ENCODE peak calls at places on chromosomes 13 and 19, in nine cellular contexts. One of them, this sample, is unnamed.
A peak's percentile ranks its signal among the peaks of the same experiment; 100 is the strongest.

GRCh38 chr19:12675940-12676339 is 5.7 kb downstream of the DHPS start:
- DNase-seq in Caco-2: no peak
- DNase-seq in fibroblast of lung: no peak
- DNase-seq in effector memory CD4-positive, alpha-beta T cell: no peak
- DNase-seq in posterior vena cava: no peak
- DNase-seq in stimulated activated CD4-positive, alpha-beta T cell treated with anti-CD3 and anti-CD28 coated beads, Interleukin-1b, Interleukin-23, amount 100 ng/mL, for 24 hours: no peak
- DNase-seq in NCI-H1417: no peak
- DNase-seq in HT1080: no peak
- DNase-seq in mucosa of gallbladder: no peak
- DNase-seq in this sample: no peak

GRCh38 chr19:35063940-35064818 is 22.7 kb downstream of the HPN start:
- DNase-seq in Caco-2: no peak
- DNase-seq in fibroblast of lung: peak; percentile 75
- DNase-seq in effector memory CD4-positive, alpha-beta T cell: no peak
- DNase-seq in posterior vena cava: no peak
- DNase-seq in stimulated activated CD4-positive, alpha-beta T cell treated with anti-CD3 and anti-CD28 coated beads, Interleukin-1b, Interleukin-23, amount 100 ng/mL, for 24 hours: no peak
- DNase-seq in NCI-H1417: no peak
- DNase-seq in HT1080: peak; percentile 60
- DNase-seq in mucosa of gallbladder: no peak
- DNase-seq in this sample: peak; percentile 55

GRCh38 chr13:111912453-111912866 is 154.5 kb upstream of the SOX1 start:
- DNase-seq in Caco-2: no peak
- DNase-seq in fibroblast of lung: no peak
- DNase-seq in effector memory CD4-positive, alpha-beta T cell: no peak
- DNase-seq in posterior vena cava: peak; percentile 37
- DNase-seq in stimulated activated CD4-positive, alpha-beta T cell treated with anti-CD3 and anti-CD28 coated beads, Interleukin-1b, Interleukin-23, amount 100 ng/mL, for 24 hours: no peak
- DNase-seq in NCI-H1417: no peak
- DNase-seq in HT1080: no peak
- DNase-seq in mucosa of gallbladder: peak; percentile 4
- DNase-seq in this sample: no peak

GRCh38 chr13:99746857-99747710 is 224.5 kb downstream of the ZIC5 start:
- DNase-seq in Caco-2: no peak
- DNase-seq in fibroblast of lung: no peak
- DNase-seq in effector memory CD4-positive, alpha-beta T cell: no peak
- DNase-seq in posterior vena cava: no peak
- DNase-seq in stimulated activated CD4-positive, alpha-beta T cell treated with anti-CD3 and anti-CD28 coated beads, Interleukin-1b, Interleukin-23, amount 100 ng/mL, for 24 hours: no peak
- DNase-seq in NCI-H1417: no peak
- DNase-seq in HT1080: no peak
- DNase-seq in mucosa of gallbladder: no peak
- DNase-seq in this sample: no peak

GRCh38 chr19:51799998-51800848 is 5.3 kb downstream of the FPR3 start:
- DNase-seq in Caco-2: no peak
- DNase-seq in fibroblast of lung: peak; percentile 68
- DNase-seq in effector memory CD4-positive, alpha-beta T cell: no peak
- DNase-seq in posterior vena cava: peak; percentile 89
- DNase-seq in stimulated activated CD4-positive, alpha-beta T cell treated with anti-CD3 and anti-CD28 coated beads, Interleukin-1b, Interleukin-23, amount 100 ng/mL, for 24 hours: no peak
- DNase-seq in NCI-H1417: no peak
- DNase-seq in HT1080: no peak
- DNase-seq in mucosa of gallbladder: peak; percentile 48
- DNase-seq in this sample: peak; percentile 99

GRCh38 chr19:15900504-15900903 is 2.6 kb upstream of the CYP4F2 start:
- DNase-seq in Caco-2: no peak
- DNase-seq in fibroblast of lung: no peak
- DNase-seq in effector memory CD4-positive, alpha-beta T cell: no peak
- DNase-seq in posterior vena cava: no peak
- DNase-seq in stimulated activated CD4-positive, alpha-beta T cell treated with anti-CD3 and anti-CD28 coated beads, Interleukin-1b, Interleukin-23, amount 100 ng/mL, for 24 hours: no peak
- DNase-seq in NCI-H1417: no peak
- DNase-seq in HT1080: no peak
- DNase-seq in mucosa of gallbladder: no peak
- DNase-seq in this sample: no peak

GRCh38 chr13:74158028-74158427 is 23.8 kb upstream of the KLF12 start:
- DNase-seq in Caco-2: no peak
- DNase-seq in fibroblast of lung: peak; percentile 8
- DNase-seq in effector memory CD4-positive, alpha-beta T cell: no peak
- DNase-seq in posterior vena cava: no peak
- DNase-seq in stimulated activated CD4-positive, alpha-beta T cell treated with anti-CD3 and anti-CD28 coated beads, Interleukin-1b, Interleukin-23, amount 100 ng/mL, for 24 hours: no peak
- DNase-seq in NCI-H1417: no peak
- DNase-seq in HT1080: no peak
- DNase-seq in mucosa of gallbladder: no peak
- DNase-seq in this sample: peak; percentile 22

GRCh38 chr13:112134150-112135075 is 67.5 kb downstream of the SOX1 start:
- DNase-seq in Caco-2: no peak
- DNase-seq in fibroblast of lung: no peak
- DNase-seq in effector memory CD4-positive, alpha-beta T cell: no peak
- DNase-seq in posterior vena cava: no peak
- DNase-seq in stimulated activated CD4-positive, alpha-beta T cell treated with anti-CD3 and anti-CD28 coated beads, Interleukin-1b, Interleukin-23, amount 100 ng/mL, for 24 hours: no peak
- DNase-seq in NCI-H1417: no peak
- DNase-seq in HT1080: peak; percentile 30
- DNase-seq in mucosa of gallbladder: no peak
- DNase-seq in this sample: no peak

GRCh38 chr13:30020726-30021312 is 170.4 kb upstream of the UBL3 start:
- DNase-seq in Caco-2: no peak
- DNase-seq in fibroblast of lung: peak; percentile 69
- DNase-seq in effector memory CD4-positive, alpha-beta T cell: no peak
- DNase-seq in posterior vena cava: no peak
- DNase-seq in stimulated activated CD4-positive, alpha-beta T cell treated with anti-CD3 and anti-CD28 coated beads, Interleukin-1b, Interleukin-23, amount 100 ng/mL, for 24 hours: no peak
- DNase-seq in NCI-H1417: no peak
- DNase-seq in HT1080: peak; percentile 44
- DNase-seq in mucosa of gallbladder: no peak
- DNase-seq in this sample: no peak

GRCh38 chr19:40335855-40336700 is 12.1 kb downstream of the C19orf47 start:
- DNase-seq in Caco-2: no peak
- DNase-seq in fibroblast of lung: peak; percentile 75
- DNase-seq in effector memory CD4-positive, alpha-beta T cell: no peak
- DNase-seq in posterior vena cava: no peak
- DNase-seq in stimulated activated CD4-positive, alpha-beta T cell treated with anti-CD3 and anti-CD28 coated beads, Interleukin-1b, Interleukin-23, amount 100 ng/mL, for 24 hours: no peak
- DNase-seq in NCI-H1417: no peak
- DNase-seq in HT1080: no peak
- DNase-seq in mucosa of gallbladder: no peak
- DNase-seq in this sample: no peak

GRCh38 chr19:38690832-38691231 is 43.4 kb downstream of the ACTN4 start:
- DNase-seq in Caco-2: no peak
- DNase-seq in fibroblast of lung: peak; percentile 38
- DNase-seq in effector memory CD4-positive, alpha-beta T cell: no peak
- DNase-seq in posterior vena cava: no peak
- DNase-seq in stimulated activated CD4-positive, alpha-beta T cell treated with anti-CD3 and anti-CD28 coated beads, Interleukin-1b, Interleukin-23, amount 100 ng/mL, for 24 hours: no peak
- DNase-seq in NCI-H1417: no peak
- DNase-seq in HT1080: no peak
- DNase-seq in mucosa of gallbladder: no peak
- DNase-seq in this sample: no peak

GRCh38 chr13:31437975-31438374 is 238.2 kb downstream of the B3GLCT start:
- DNase-seq in Caco-2: no peak
- DNase-seq in fibroblast of lung: no peak
- DNase-seq in effector memory CD4-positive, alpha-beta T cell: no peak
- DNase-seq in posterior vena cava: no peak
- DNase-seq in stimulated activated CD4-positive, alpha-beta T cell treated with anti-CD3 and anti-CD28 coated beads, Interleukin-1b, Interleukin-23, amount 100 ng/mL, for 24 hours: no peak
- DNase-seq in NCI-H1417: no peak
- DNase-seq in HT1080: no peak
- DNase-seq in mucosa of gallbladder: no peak
- DNase-seq in this sample: no peak

GRCh38 chr19:16566161-16566560 is 6.1 kb downstream of the SLC35E1 start:
- DNase-seq in Caco-2: no peak
- DNase-seq in fibroblast of lung: no peak
- DNase-seq in effector memory CD4-positive, alpha-beta T cell: peak; percentile 82
- DNase-seq in posterior vena cava: no peak
- DNase-seq in stimulated activated CD4-positive, alpha-beta T cell treated with anti-CD3 and anti-CD28 coated beads, Interleukin-1b, Interleukin-23, amount 100 ng/mL, for 24 hours: no peak
- DNase-seq in NCI-H1417: no peak
- DNase-seq in HT1080: no peak
- DNase-seq in mucosa of gallbladder: peak; percentile 56
- DNase-seq in this sample: no peak

GRCh38 chr13:44763604-44764311 is 187.6 kb upstream of the TSC22D1 start:
- DNase-seq in Caco-2: no peak
- DNase-seq in fibroblast of lung: peak; percentile 46
- DNase-seq in effector memory CD4-positive, alpha-beta T cell: no peak
- DNase-seq in posterior vena cava: no peak
- DNase-seq in stimulated activated CD4-positive, alpha-beta T cell treated with anti-CD3 and anti-CD28 coated beads, Interleukin-1b, Interleukin-23, amount 100 ng/mL, for 24 hours: no peak
- DNase-seq in NCI-H1417: no peak
- DNase-seq in HT1080: no peak
- DNase-seq in mucosa of gallbladder: peak; percentile 64
- DNase-seq in this sample: no peak

GRCh38 chr13:53848546-53848945 is 819.9 kb downstream of the OLFM4 start:
- DNase-seq in Caco-2: no peak
- DNase-seq in fibroblast of lung: no peak
- DNase-seq in effector memory CD4-positive, alpha-beta T cell: no peak
- DNase-seq in posterior vena cava: no peak
- DNase-seq in stimulated activated CD4-positive, alpha-beta T cell treated with anti-CD3 and anti-CD28 coated beads, Interleukin-1b, Interleukin-23, amount 100 ng/mL, for 24 hours: no peak
- DNase-seq in NCI-H1417: no peak
- DNase-seq in HT1080: no peak
- DNase-seq in mucosa of gallbladder: no peak
- DNase-seq in this sample: no peak

GRCh38 chr19:40822161-40822560 is 23.2 kb downstream of the EGLN2 start:
- DNase-seq in Caco-2: no peak
- DNase-seq in fibroblast of lung: no peak
- DNase-seq in effector memory CD4-positive, alpha-beta T cell: no peak
- DNase-seq in posterior vena cava: no peak
- DNase-seq in stimulated activated CD4-positive, alpha-beta T cell treated with anti-CD3 and anti-CD28 coated beads, Interleukin-1b, Interleukin-23, amount 100 ng/mL, for 24 hours: no peak
- DNase-seq in NCI-H1417: no peak
- DNase-seq in HT1080: no peak
- DNase-seq in mucosa of gallbladder: peak; percentile 9
- DNase-seq in this sample: no peak

GRCh38 chr19:48353682-48354081 is 10.1 kb downstream of the TMEM143 start:
- DNase-seq in Caco-2: no peak
- DNase-seq in fibroblast of lung: peak; percentile 18
- DNase-seq in effector memory CD4-positive, alpha-beta T cell: no peak
- DNase-seq in posterior vena cava: no peak
- DNase-seq in stimulated activated CD4-positive, alpha-beta T cell treated with anti-CD3 and anti-CD28 coated beads, Interleukin-1b, Interleukin-23, amount 100 ng/mL, for 24 hours: no peak
- DNase-seq in NCI-H1417: no peak
- DNase-seq in HT1080: peak; percentile 66
- DNase-seq in mucosa of gallbladder: no peak
- DNase-seq in this sample: no peak